ENCODE peak calls at places on chromosomes 11 and 22, in four cellular contexts. S is thoracic aorta, M is H9, L is adrenal gland. Y is an unnamed sample.

GRCh38 chr11:47056261-47056915 is 119.8 kb downstream of the CSTPP1 start:
- DNase-seq in S (no peak), M (no peak), L (no peak), Y (no peak)

GRCh38 chr11:76629853-76630599 is 40.5 kb downstream of the LRRC32 start:
- DNase-seq in S (no peak), M (no peak), L (peak; percentile 78), Y (no peak)

GRCh38 chr22:27801616-27802388 is at the start of gene MN1:
- DNase-seq in S (no peak), M (peak; percentile 73), L (peak; percentile 22), Y (no peak)

GRCh38 chr11:117815262-117815803 is 9.2 kb downstream of the FXYD2 start:
- DNase-seq in S (no peak), M (no peak), L (peak; percentile 75), Y (no peak)

GRCh38 chr11:31531293-31531692 is 21.7 kb downstream of the ELP4 start:
- DNase-seq in S (no peak), M (no peak), L (no peak), Y (no peak)

GRCh38 chr22:19986410-19987341 is 29.9 kb downstream of the ARVCF start:
- DNase-seq in S (no peak), M (peak; percentile 82), L (peak; percentile 70), Y (peak; percentile 87)

GRCh38 chr11:71221201-71221600 is 31.2 kb downstream of the SHANK2 start:
- DNase-seq in S (no peak), M (no peak), L (no peak), Y (peak; percentile 11)

GRCh38 chr11:64858467-64859401 is 14.3 kb upstream of the CDC42BPG start:
- DNase-seq in S (no peak), M (no peak), L (peak; percentile 91), Y (no peak)

GRCh38 chr11:3153291-3153861 is 11.7 kb downstream of the OSBPL5 start:
- DNase-seq in S (peak; percentile 49), M (no peak), L (no peak), Y (peak; percentile 94)

GRCh38 chr11:133536198-133536597 is 3.9 kb upstream of the OPCML start:
- DNase-seq in S (no peak), M (no peak), L (no peak), Y (no peak)

GRCh38 chr11:43920598-43921419 is 21.6 kb upstream of the C11orf96 start:
- DNase-seq in S (peak; percentile 63), M (no peak), L (peak; percentile 92), Y (peak; percentile 93)

GRCh38 chr11:43922974-43923326 is 19.5 kb upstream of the C11orf96 start:
- DNase-seq in S (no peak), M (no peak), L (no peak), Y (peak; percentile 79)

GRCh38 chr11:43921561-43922294 is 20.7 kb upstream of the C11orf96 start:
- DNase-seq in S (no peak), M (no peak), L (no peak), Y (no peak)

GRCh38 chr11:43923327-43924111 is 18.9 kb upstream of the C11orf96 start:
- DNase-seq in S (no peak), M (no peak), L (peak; percentile 79), Y (peak; percentile 92)

GRCh38 chr11:43922295-43922648 is 20.2 kb upstream of the C11orf96 start:
- DNase-seq in S (no peak), M (no peak), L (no peak), Y (peak; percentile 72)
- H3K27ac ChIP-seq in S (peak overlapping the region; percentile 94), M (no peak overlapping the region), L (peak overlapping the region; percentile 1), Y (peak overlapping the region; percentile 94)

GRCh38 chr22:22745225-22746060 is 101.0 kb downstream of the GGTLC2 start:
- DNase-seq in S (no peak), M (peak; percentile 70), L (peak; percentile 45), Y (no peak)
- TF ChIP-seq CTCF in S (no peak), M (peak; percentile 87), L (peak; percentile 43), Y (no peak)

GRCh38 chr22:44730034-44730433 is 22.3 kb upstream of the ARHGAP8 start:
- DNase-seq in S (no peak), M (no peak), L (no peak), Y (no peak)
- H3K27ac ChIP-seq in S (no peak overlapping the region), M (no peak overlapping the region), L (no peak overlapping the region), Y (no peak overlapping the region)

DNA sequence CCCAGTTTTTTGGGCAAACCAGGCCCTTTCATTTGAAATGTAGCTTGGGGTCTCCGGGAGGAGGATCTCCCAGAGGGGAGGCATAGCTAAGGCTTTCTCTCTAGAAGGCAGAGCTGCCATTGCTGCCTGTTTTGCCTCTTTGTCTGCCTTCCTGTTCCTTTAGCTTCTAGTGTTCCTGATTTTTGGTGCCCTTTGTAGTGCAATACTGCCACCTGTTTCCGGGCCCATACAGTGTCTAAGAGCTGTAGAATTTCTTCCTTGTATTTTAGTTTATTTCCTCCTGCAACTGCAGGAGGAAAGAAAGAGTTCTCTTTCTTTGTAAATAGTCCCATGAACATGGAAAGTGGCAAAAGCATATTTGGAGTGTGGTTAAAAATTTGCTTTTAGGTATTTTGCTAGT is 19.3 kb upstream of the GLYATL1 start:
- DNase-seq in S (no peak), M (no peak), L (no peak), Y (no peak)
- TF ChIP-seq CTCF in S (no peak), M (no peak), L (no peak), Y (no peak)

DNA sequence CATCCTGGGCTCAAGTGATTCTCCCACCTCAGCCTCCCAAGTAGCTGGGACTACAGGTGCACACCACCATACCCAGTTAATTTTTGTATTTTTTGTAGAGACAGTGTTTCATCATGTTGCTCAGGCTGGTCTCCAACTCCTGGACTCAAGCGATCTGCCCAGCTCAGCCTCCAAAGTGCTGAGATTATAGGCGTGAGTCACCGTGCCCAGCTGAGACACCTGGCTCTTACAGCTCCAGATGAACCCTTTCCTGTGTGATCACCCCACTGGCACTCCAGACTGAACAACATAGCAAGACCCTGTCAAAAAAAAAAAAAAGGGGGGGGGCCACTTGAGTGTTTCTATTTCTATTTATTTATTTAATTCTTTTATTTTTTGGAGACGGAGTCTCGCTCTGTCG is 1.0 kb upstream of the ADSL start:
- DNase-seq in S (no peak), M (no peak), L (peak; percentile 61), Y (no peak)
- H3K27ac ChIP-seq in S (no peak overlapping the region), M (no peak overlapping the region), L (no peak overlapping the region), Y (no peak overlapping the region)

GRCh38 chr11:60647087-60647486 is 52.3 kb upstream of the MS4A8 start:
- DNase-seq in S (no peak), M (no peak), L (no peak), Y (no peak)
- TF ChIP-seq CTCF in S (no peak), M (no peak), L (no peak), Y (no peak)

DNA sequence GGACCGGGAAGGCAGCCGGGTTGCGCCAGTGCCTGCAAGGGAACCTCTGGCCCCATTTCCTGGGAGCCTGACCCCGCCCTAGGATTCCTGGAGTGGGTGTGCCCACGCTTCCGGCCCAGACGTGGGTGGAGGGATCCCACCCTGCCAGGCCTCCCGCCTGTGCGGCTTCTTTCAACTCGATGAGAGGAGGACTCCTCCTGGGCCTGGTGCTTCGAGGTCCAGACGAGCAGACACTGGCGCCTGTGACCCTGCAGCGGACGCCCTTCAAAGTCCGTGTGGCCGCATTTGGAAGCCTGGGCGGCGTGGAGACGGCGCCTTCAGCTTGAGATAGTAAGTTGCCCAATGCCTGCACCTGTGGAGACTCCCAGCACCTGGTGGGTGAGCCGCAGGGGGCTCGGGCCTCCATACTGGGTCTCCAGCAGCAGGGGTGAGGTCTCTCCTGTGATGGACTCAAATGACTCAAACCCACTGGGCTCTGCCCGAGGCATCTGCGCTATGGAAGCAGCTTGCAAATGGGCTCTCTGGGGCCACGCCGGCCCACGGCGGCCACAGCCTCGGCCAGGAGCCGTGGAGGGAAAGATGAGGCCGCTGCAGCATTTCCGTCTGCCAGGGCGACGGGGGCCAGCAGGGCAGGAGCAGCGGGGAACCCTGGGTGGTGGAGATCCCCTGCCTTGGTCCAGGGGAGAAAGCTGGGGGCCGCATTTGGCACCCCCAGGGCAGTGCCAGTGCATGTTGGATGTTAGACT is 64.3 kb upstream of the PPARA start:
- DNase-seq in S (no peak), M (no peak), L (peak; percentile 85), Y (peak; percentile 89)
- H3K27ac ChIP-seq in S (peak overlapping the region; percentile 96), M (no peak overlapping the region), L (peak overlapping the region; percentile 87), Y (peak overlapping the region; percentile 100)

GRCh38 chr11:94148189-94148588 is 19.5 kb downstream of the PANX1 start:
- DNase-seq in S (no peak), M (no peak), L (no peak), Y (no peak)

GRCh38 chr11:94149435-94149834 is 20.8 kb downstream of the PANX1 start:
- DNase-seq in S (no peak), M (no peak), L (no peak), Y (no peak)

GRCh38 chr11:94145431-94145830 is 16.8 kb downstream of the PANX1 start:
- DNase-seq in S (no peak), M (no peak), L (no peak), Y (no peak)

GRCh38 chr11:94145916-94146315 is 17.3 kb downstream of the PANX1 start:
- DNase-seq in S (no peak), M (no peak), L (no peak), Y (no peak)

DNA sequence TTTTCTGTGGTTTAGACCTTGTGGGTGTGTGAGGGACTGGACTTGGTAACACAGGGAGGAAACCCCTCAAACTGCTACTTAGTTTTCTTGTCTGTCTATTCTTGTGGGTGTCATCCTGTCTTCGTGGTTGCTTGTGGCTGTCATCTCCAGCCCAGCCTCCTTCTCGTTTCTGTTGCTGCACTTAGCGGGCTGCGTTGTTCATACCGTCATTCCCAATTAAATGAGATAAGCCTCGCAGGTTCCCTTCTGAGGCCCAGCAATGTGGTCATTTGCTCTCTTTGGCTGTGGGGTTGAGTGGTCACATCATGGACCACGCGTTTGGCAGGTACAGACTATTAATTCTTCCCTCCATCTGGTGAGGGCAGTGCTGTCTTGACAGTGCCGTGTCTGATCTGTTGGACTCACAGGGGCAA is 18.8 kb downstream of the PANX1 start:
- DNase-seq in S (no peak), M (no peak), L (no peak), Y (no peak)
- TF ChIP-seq CTCF in S (no peak), M (no peak), L (no peak), Y (no peak)

DNA sequence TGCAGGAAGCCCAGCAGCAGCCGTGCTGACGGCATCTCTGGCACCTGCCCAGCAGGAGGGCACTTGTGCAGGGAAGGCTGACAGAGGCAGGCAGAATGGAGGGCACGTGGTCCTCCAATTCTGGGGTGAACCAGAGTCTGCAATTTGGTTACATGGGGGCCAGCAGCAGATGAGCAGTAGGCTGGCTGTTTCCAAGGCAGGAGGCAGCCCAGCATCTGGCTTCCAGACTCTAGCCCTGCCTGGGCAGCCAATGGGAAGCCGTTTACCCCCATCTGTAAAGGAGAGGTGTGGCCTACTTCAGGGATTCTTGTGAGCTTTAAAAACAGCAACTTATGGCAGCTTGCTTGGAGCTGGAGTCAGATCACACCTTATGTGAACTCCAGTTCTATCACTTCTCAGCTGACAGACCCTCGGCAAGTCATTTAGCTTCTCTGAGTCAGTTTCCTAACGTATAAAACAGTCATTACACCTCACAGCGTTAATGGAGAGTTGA is 27.9 kb upstream of the RASL10A start:
- DNase-seq in S (no peak), M (no peak), L (no peak), Y (no peak)
- H3K27ac ChIP-seq in S (peak overlapping the region; percentile 33), M (no peak overlapping the region), L (no peak overlapping the region), Y (no peak overlapping the region)

Y was measured in coronary artery.